ENCODE peak calls at places on chromosomes 5 and 9, in six cellular contexts. Z, I, V, G, W and C are unnamed samples.

GRCh38 chr9:126501383-126502331 is 112.1 kb upstream of the LMX1B start:
- DNase-seq in I (no peak), Z (no peak), G (no peak), W (no peak), V (no peak), C (no peak)

GRCh38 chr9:87662808-87663528 is 63.0 kb upstream of the CTSL start:
- DNase-seq in I (peak), W (peak), Z (peak), G (peak), V (peak), C (peak)

GRCh38 chr9:37410969-37411785 is 11.3 kb upstream of the GRHPR start:
- DNase-seq in V (no peak), W (no peak), G (no peak), Z (no peak), I (peak), C (peak)

GRCh38 chr5:113264061-113264460 is 170.7 kb downstream of the TSSK1B start:
- DNase-seq in Z (peak), V (no peak), W (no peak), G (no peak), I (peak), C (no peak)

GRCh38 chr9:136172412-136173079 is 32.4 kb downstream of the LHX3 start:
- DNase-seq in W (no peak), V (no peak), G (no peak), Z (no peak), I (no peak), C (peak)

GRCh38 chr5:77774981-77775772 is 962 bp downstream of the TBCA start:
- DNase-seq in Z (peak), V (no peak), G (no peak), W (peak), I (no peak), C (no peak)

GRCh38 chr5:67209141-67209771 is 12.7 kb upstream of the CD180 start:
- DNase-seq in G (peak), I (peak), Z (peak), W (peak), V (peak), C (peak)

GRCh38 chr9:127030814-127031740 is 91.4 kb downstream of the ANGPTL2 start:
- DNase-seq in W (no peak), Z (no peak), V (no peak), G (no peak), I (no peak), C (no peak)

GRCh38 chr5:146291421-146292074 is 47.1 kb upstream of the POU4F3 start:
- DNase-seq in W (peak), V (peak), Z (peak), G (no peak), I (peak), C (no peak)

GRCh38 chr9:115204827-115205506 is 87.0 kb upstream of the TNC start:
- DNase-seq in G (no peak), I (peak), V (no peak), W (peak), Z (peak), C (no peak)

DNA sequence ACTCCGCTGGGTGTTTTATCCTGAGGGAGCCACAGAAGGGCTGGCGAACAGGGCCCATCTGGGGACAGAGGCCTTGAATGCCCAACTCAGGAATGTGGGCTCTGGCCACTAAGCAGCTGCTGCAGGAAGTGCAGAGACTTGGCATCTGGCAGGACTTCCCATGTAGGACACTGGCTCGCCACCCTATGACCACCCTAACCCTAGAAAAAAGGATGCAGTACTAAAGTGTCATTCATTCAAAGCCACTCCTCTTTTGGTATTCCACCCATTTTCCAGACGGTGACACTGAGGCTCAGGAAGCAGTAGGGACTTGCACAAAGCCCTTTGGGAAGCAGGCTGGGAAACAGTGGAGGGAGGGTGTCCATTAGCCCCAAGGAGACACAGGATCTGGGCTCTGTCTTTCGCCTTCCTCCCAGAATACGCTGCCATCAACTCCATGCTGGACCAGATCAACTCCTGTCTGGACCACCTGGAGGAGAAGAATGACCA is 3.0 kb downstream of the BBLN start:
- DNase-seq in W (no peak), V (no peak), I (no peak), G (no peak), Z (no peak), C (no peak)
- H2AK5ac ChIP-seq in W (no peak), V (no peak), I (no peak), G (no peak), Z (no peak), C (no peak)

GRCh38 chr5:16952968-16953671 is 17.0 kb upstream of the MYO10 start:
- DNase-seq in V (no peak), Z (no peak), I (no peak), W (no peak), G (no peak), C (no peak)

GRCh38 chr5:16953729-16954128 is 17.6 kb upstream of the MYO10 start:
- DNase-seq in Z (no peak), V (no peak), G (no peak), I (no peak), W (no peak), C (no peak)

GRCh38 chr5:16957305-16958165 is 21.4 kb upstream of the MYO10 start:
- DNase-seq in Z (peak), I (peak), G (no peak), W (no peak), V (no peak), C (no peak)
- H3K14ac ChIP-seq in Z (peak), I (peak), G (no peak), W (no peak), V (no peak), C (no peak)

GRCh38 chr9:78041971-78042370 is 10.4 kb upstream of the GNAQ start:
- DNase-seq in I (no peak), W (no peak), Z (no peak), G (no peak), V (no peak), C (no peak)
- H2AK5ac ChIP-seq in I (no peak), W (no peak), Z (no peak), G (no peak), V (no peak), C (no peak)

DNA sequence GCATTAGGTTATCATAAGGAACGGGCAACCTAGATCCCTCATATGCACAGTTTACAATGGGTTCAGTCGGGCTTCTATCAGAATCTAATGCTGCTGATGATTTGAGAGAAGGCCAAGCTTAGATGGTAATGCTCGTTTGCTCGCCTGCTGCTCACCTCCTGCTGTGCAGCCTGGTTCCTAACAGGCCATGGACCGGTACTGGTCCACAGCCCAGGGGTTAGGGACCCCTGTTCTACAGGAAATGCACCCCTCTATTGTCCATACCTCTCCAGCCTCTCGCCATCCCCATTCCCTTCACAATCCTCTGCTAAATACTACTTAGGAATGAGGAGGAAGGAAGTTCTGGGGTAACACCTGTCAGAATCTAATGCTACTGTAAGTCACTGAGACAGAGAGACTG is 75.1 kb downstream of the OXCT1 start:
- DNase-seq in W (no peak), Z (no peak), V (no peak), I (no peak), G (no peak), C (no peak)
- H3K14ac ChIP-seq in W (peak), Z (no peak), V (no peak), I (peak), G (no peak), C (no peak)

GRCh38 chr5:139182528-139183296 is 15.5 kb downstream of the SIL1 start:
- DNase-seq in G (no peak), V (no peak), I (no peak), Z (no peak), W (no peak), C (no peak)
- H2AK5ac ChIP-seq in G (no peak), V (no peak), I (no peak), Z (no peak), W (no peak), C (no peak)

GRCh38 chr9:76759726-76760125 is 4.5 kb upstream of the PCA3 start:
- DNase-seq in V (no peak), Z (no peak), W (no peak), I (no peak), G (no peak), C (no peak)
- H3K14ac ChIP-seq in V (no peak), Z (no peak), W (no peak), I (no peak), G (no peak), C (no peak)

DNA sequence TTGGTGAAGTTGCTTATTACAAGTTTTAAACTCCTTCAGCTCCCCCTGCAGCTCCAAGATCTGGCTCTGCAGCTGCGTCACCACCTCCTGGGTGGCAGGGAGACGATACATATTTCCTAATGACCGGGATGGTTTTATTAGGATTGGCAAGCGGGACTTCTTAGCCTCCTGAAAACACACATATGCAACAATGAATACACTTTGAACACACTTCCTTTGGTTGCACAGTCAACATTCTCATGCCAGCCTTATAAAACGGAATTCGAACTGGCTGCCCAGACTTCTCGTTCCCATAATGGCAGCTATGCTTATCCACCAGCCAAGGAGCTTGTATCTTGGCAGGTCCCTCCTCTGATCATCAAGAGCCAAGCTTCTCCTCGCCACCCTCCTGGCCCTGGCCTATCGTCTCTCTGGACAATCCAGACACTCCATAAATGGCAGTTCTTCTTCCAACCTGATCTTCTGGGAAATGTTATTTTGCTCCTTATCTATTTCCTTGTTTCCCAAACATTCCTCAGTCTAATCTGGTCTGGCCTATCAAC is 131.9 kb downstream of the CDK5RAP2 start:
- DNase-seq in G (no peak), V (no peak), Z (no peak), W (no peak), I (no peak), C (no peak)
- H2AK5ac ChIP-seq in G (no peak), V (no peak), Z (no peak), W (no peak), I (no peak), C (no peak)

GRCh38 chr9:91882628-91883027 is 67.4 kb downstream of the ROR2 start:
- DNase-seq in I (no peak), Z (no peak), G (no peak), W (no peak), V (no peak), C (no peak)

GRCh38 chr9:91879231-91879630 is 70.8 kb downstream of the ROR2 start:
- DNase-seq in W (no peak), I (no peak), G (no peak), V (no peak), Z (no peak), C (no peak)

GRCh38 chr9:91884153-91884552 is 65.9 kb downstream of the ROR2 start:
- DNase-seq in Z (no peak), G (no peak), W (no peak), V (no peak), I (no peak), C (no peak)

GRCh38 chr9:91883503-91883902 is 66.5 kb downstream of the ROR2 start:
- DNase-seq in G (no peak), Z (no peak), I (no peak), V (no peak), W (no peak), C (no peak)

DNA sequence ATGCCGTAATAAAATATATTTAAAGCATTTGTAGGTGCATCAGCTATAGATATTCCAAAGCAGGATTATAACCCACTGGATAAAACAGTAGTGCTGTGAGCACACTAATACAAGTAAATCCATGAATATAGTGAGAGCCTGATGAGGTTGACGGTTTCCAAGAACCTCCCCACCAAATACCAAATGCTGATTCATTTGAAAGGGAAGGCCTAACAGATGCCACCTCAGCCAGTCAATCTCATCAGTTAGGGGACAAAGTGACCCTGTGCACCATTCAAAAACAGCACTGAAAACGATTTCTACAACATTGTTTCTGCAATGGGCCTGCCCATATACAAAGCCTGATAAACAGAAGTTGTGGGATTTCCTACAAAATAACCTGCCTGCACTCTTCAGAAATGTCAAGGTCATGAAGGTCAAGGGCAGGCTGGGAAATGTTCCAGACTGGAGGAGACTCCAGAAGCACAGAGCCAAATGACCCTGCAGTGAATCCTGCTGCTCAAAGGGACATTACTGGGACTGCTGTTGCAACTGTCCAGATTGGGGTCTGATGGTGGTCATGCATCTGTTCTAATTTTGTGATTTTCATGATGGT is 69.6 kb downstream of the ROR2 start:
- DNase-seq in W (no peak), Z (no peak), I (no peak), G (no peak), V (no peak), C (no peak)
- H3K14ac ChIP-seq in W (no peak), Z (no peak), I (no peak), G (no peak), V (no peak), C (no peak)

DNA sequence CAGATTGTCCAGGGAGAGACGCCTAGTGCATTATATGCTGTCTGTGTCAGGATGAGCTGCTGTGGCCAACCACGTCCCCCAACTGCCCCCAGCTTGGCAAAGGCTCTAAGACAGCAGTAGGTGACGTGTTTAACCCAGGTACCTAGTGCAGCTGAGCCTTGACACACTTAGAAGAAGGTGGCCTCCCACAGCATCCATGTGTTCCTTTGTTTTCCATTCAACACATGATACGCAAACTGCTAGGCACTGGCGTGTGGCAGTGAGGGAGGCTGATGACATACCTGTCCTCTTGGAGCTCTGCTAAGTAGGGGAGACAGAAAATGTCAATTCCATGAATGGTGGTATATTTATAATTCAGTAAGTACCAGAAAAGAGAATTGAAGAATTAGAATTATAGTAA is 291.7 kb downstream of the NR3C1 start:
- DNase-seq in G (no peak), I (no peak), Z (no peak), W (no peak), V (no peak), C (no peak)
- H2AK5ac ChIP-seq in G (peak), I (peak), Z (no peak), W (no peak), V (no peak), C (no peak)

GRCh38 chr5:62268239-62268638 is 37.8 kb upstream of the KIF2A start:
- DNase-seq in I (no peak), W (no peak), V (no peak), Z (no peak), G (no peak), C (no peak)
- H3K14ac ChIP-seq in I (no peak), W (no peak), V (no peak), Z (no peak), G (no peak), C (no peak)